ENCODE peak calls at places on chromosomes 3 and 15, in ten cellular contexts. P, X, O, F, Q, E, Z, N, V and T are unnamed samples.

GRCh38 chr15:51536965-51537574 is 85.5 kb downstream of the DMXL2 start:
- DNase-seq in V (peak), F (no peak), O (no peak), N (no peak), P (no peak), Z (no peak), X (no peak), Q (peak), E (peak), T (peak)

GRCh38 chr15:92932946-92933649 is 33.0 kb downstream of the CHD2 start:
- DNase-seq in X (no peak), P (no peak), Z (no peak), Q (no peak), F (no peak), V (no peak), N (no peak), O (no peak), E (no peak), T (no peak)

GRCh38 chr3:14950274-14950673 is 2.9 kb downstream of the NR2C2 start:
- DNase-seq in O (no peak), P (no peak), Q (no peak), V (no peak), Z (no peak), F (no peak), E (no peak), X (no peak), N (no peak), T (no peak)

GRCh38 chr15:42060797-42061196 is 33.6 kb downstream of the PLA2G4D start:
- DNase-seq in Q (no peak), P (peak), F (no peak), X (no peak), O (no peak), V (no peak), E (no peak), Z (no peak), N (peak), T (no peak)

GRCh38 chr3:160921020-160921635 is 165.1 kb downstream of the PPM1L start:
- DNase-seq in X (no peak), Z (no peak), O (no peak), N (no peak), E (peak), F (no peak), Q (peak), P (no peak), V (peak), T (peak)

GRCh38 chr3:57709559-57709958 is 16.7 kb upstream of the DENND6A start:
- DNase-seq in X (no peak), V (peak), N (no peak), E (no peak), Q (no peak), Z (no peak), O (no peak), F (no peak), P (no peak), T (no peak)

GRCh38 chr3:147379651-147380050 is 26.7 kb downstream of the ZIC4 start:
- DNase-seq in Q (no peak), P (no peak), E (no peak), X (no peak), Z (no peak), N (no peak), V (no peak), O (no peak), F (no peak), T (no peak)

GRCh38 chr3:67569324-67569723 is 85.1 kb downstream of the SUCLG2 start:
- DNase-seq in P (no peak), X (no peak), V (no peak), O (no peak), Z (no peak), N (no peak), Q (no peak), E (no peak), F (peak), T (no peak)

GRCh38 chr15:94381384-94381783 is 150.0 kb downstream of the MCTP2 start:
- DNase-seq in Q (no peak), V (no peak), P (no peak), E (no peak), Z (no peak), O (no peak), N (no peak), X (no peak), F (peak), T (no peak)

GRCh38 chr15:48925714-48926223 is 38.0 kb downstream of the SHC4 start:
- DNase-seq in N (no peak), E (peak), Z (no peak), F (no peak), O (no peak), P (no peak), X (no peak), Q (no peak), V (peak), T (peak)

GRCh38 chr3:94671078-94671477 is 608.2 kb downstream of the NSUN3 start:
- DNase-seq in F (no peak), P (no peak), X (no peak), V (no peak), O (no peak), E (no peak), Q (no peak), N (no peak), Z (no peak), T (peak)

GRCh38 chr3:34779092-34779491 is 860.2 kb upstream of the ARPP21 start:
- DNase-seq in P (no peak), Q (no peak), O (no peak), E (no peak), V (no peak), X (no peak), F (no peak), Z (no peak), N (no peak), T (no peak)

GRCh38 chr15:49145651-49146609 is 9.5 kb downstream of the COPS2 start:
- DNase-seq in O (no peak), Z (peak), P (peak), N (no peak), F (no peak), V (peak), Q (peak), X (no peak), E (peak), T (peak)

GRCh38 chr3:114418724-114419543 is 125.1 kb downstream of the TIGIT start:
- DNase-seq in Q (peak), P (no peak), N (no peak), O (no peak), V (peak), F (no peak), X (no peak), Z (no peak), E (peak), T (peak)

GRCh38 chr15:89756897-89757296 is 5.8 kb upstream of the MESP1 start:
- DNase-seq in X (no peak), O (no peak), F (no peak), P (no peak), V (no peak), E (no peak), N (no peak), Q (no peak), Z (no peak), T (no peak)

GRCh38 chr15:73022156-73022555 is 30.1 kb upstream of the NEO1 start:
- DNase-seq in V (peak), P (no peak), X (no peak), N (no peak), Q (no peak), Z (no peak), F (no peak), E (peak), O (no peak), T (peak)

GRCh38 chr3:151169700-151170224 is 33.3 kb downstream of the GPR171 start:
- DNase-seq in X (peak), P (no peak), F (peak), N (peak), Q (no peak), E (no peak), V (no peak), Z (no peak), O (peak), T (no peak)

GRCh38 chr3:104521606-104522336 is 844.9 kb upstream of the ALCAM start:
- DNase-seq in Q (no peak), X (no peak), P (no peak), O (no peak), Z (no peak), E (no peak), V (no peak), N (peak), F (peak), T (no peak)

GRCh38 chr3:123657111-123657510 is 72.3 kb upstream of the HACD2 start:
- DNase-seq in O (no peak), E (no peak), V (no peak), Q (no peak), F (no peak), P (no peak), N (no peak), X (no peak), Z (no peak), T (no peak)
- TF ChIP-seq CTCF in O (no peak), E (no peak), V (no peak), Q (no peak), F (no peak), P (no peak), N (no peak), X (peak), Z (no peak), T (no peak)

GRCh38 chr3:62872318-62872717 is 2.9 kb downstream of the CADPS start:
- DNase-seq in P (no peak), F (no peak), N (no peak), Q (no peak), X (no peak), V (no peak), O (no peak), E (no peak), Z (no peak), T (no peak)

GRCh38 chr3:62876064-62876463 is 848 bp upstream of the CADPS start:
- DNase-seq in O (no peak), Q (peak), P (peak), F (no peak), X (peak), Z (peak), V (peak), E (peak), N (no peak), T (peak)

GRCh38 chr3:62873672-62874397 is 1.4 kb downstream of the CADPS start:
- DNase-seq in V (no peak), F (peak), E (peak), P (peak), Z (peak), O (peak), Q (peak), X (peak), N (no peak), T (no peak)

GRCh38 chr3:62874398-62875102 is 666 bp downstream of the CADPS start:
- DNase-seq in F (no peak), O (no peak), N (no peak), Q (peak), X (no peak), Z (no peak), V (no peak), P (peak), E (no peak), T (no peak)

DNA sequence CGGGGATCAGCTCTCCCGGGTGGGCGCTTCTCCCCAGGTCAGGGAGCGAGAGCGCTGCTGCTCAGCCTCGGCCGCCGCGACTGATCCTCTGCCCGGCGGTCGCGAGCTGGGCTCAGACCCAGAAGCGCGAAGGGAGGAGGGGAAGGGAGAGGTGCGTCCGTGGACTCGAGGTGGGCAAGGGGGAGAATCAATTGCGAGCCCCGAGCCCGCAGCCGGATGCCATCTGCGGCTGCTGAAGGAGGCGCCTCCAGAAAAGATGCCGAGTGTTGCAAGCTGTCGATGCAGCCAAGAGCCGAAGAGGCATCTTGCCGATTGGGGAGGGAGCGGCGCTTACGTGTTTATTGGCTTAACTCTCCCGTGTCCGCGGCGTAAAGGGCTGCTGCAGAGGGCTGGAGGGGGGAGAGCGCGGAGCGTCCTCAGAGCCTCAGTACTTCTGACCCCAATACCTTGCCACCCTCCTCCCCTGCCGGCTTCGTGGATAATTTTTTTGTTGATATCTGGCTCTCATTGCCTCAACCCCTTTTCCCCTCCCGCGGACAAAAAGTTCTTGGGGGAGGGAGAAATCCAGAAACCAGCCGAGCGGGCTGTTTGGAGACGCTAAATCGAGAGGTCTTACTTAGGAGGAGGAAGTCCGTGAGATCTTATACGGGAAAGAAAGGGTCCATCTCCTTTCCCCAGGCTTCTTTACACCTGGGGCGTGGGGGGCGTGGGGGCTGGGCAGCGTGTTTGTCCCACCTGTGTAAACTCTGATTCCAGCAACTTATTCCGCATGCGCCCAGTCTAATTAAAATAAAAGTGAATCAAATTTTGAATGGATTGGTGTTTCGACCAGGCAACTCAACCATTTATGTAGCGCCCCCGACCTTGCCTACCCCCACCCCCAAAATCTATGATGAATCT is at the start of gene CADPS:
- DNase-seq in Z (no peak), E (peak), X (no peak), Q (peak), F (no peak), O (peak), V (no peak), N (no peak), P (peak), T (no peak)
- H3K4me3 ChIP-seq in Z (peak), E (peak), X (peak), Q (peak), F (peak), O (peak), V (peak), N (peak), P (peak), T (no peak)

DNA sequence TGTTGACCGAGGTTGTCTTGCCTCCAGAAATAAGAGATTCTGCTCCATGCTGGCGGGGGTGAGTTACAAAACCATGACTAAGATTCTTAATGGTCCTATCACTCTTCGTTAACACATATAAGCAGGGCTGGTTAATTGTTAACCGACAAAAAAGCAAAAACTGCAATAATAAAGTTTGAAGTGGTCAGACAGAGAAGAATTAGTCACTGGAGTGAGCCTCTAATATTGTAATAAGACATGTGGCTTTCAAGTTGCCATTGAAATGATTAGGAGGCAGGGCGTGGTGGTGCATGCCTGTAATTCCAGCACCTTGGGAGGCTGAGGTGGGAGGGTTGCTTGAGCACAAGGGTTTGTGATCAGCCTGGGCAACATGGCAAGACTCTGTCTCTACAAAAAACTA is 78.4 kb upstream of the NR2F2 start:
- DNase-seq in E (no peak), Q (no peak), Z (peak), X (no peak), F (no peak), V (no peak), O (no peak), N (no peak), P (no peak), T (no peak)
- TF ChIP-seq CTCF in E (no peak), Q (no peak), Z (no peak), X (no peak), F (no peak), V (no peak), O (no peak), N (no peak), P (no peak), T (no peak)

GRCh38 chr15:74156018-74156417 is 17.5 kb upstream of the ISLR start:
- DNase-seq in O (no peak), E (no peak), X (no peak), F (no peak), V (no peak), P (no peak), Z (no peak), Q (no peak), N (peak), T (no peak)

GRCh38 chr15:74156678-74157411 is 16.7 kb upstream of the ISLR start:
- DNase-seq in X (no peak), Q (no peak), N (peak), Z (no peak), O (no peak), V (peak), P (no peak), E (no peak), F (no peak), T (peak)

GRCh38 chr15:74159773-74160172 is 13.7 kb upstream of the ISLR start:
- DNase-seq in F (no peak), V (no peak), N (no peak), X (no peak), Q (no peak), Z (no peak), P (no peak), E (no peak), O (no peak), T (no peak)

GRCh38 chr15:74157868-74158827 is 15.4 kb upstream of the ISLR start:
- DNase-seq in F (no peak), E (no peak), O (no peak), Z (no peak), Q (no peak), P (no peak), N (peak), X (no peak), V (no peak), T (no peak)

GRCh38 chr15:74158855-74159650 is 14.5 kb upstream of the ISLR start:
- DNase-seq in E (no peak), O (no peak), V (no peak), Z (no peak), N (no peak), Q (no peak), P (no peak), F (no peak), X (no peak), T (no peak)
- H3K4me3 ChIP-seq in E (no peak), O (no peak), V (no peak), Z (no peak), N (no peak), Q (no peak), P (no peak), F (no peak), X (no peak), T (no peak)

GRCh38 chr3:72892870-72893269 is 5.0 kb downstream of the GXYLT2 start:
- DNase-seq in P (peak), Z (no peak), V (peak), Q (peak), E (no peak), F (no peak), N (no peak), O (no peak), X (no peak), T (peak)
- TF ChIP-seq CTCF in P (no peak), Z (peak), V (peak), Q (peak), E (peak), F (no peak), N (no peak), O (no peak), X (no peak), T (peak)

GRCh38 chr3:66149269-66149668 is 71.5 kb upstream of the SLC25A26 start:
- DNase-seq in F (no peak), V (no peak), N (no peak), Q (no peak), P (no peak), Z (no peak), O (no peak), X (no peak), E (no peak), T (peak)

GRCh38 chr3:66153961-66154923 is 66.6 kb upstream of the SLC25A26 start:
- DNase-seq in P (no peak), N (no peak), F (no peak), Q (peak), E (peak), O (no peak), X (no peak), V (peak), Z (no peak), T (peak)

GRCh38 chr3:66150977-66151376 is 69.8 kb upstream of the SLC25A26 start:
- DNase-seq in Q (no peak), X (no peak), Z (no peak), E (no peak), P (no peak), F (no peak), O (no peak), V (no peak), N (no peak), T (no peak)

GRCh38 chr3:66152336-66152735 is 68.5 kb upstream of the SLC25A26 start:
- DNase-seq in O (no peak), E (no peak), F (no peak), Q (no peak), V (no peak), Z (no peak), P (no peak), N (no peak), X (no peak), T (no peak)

DNA sequence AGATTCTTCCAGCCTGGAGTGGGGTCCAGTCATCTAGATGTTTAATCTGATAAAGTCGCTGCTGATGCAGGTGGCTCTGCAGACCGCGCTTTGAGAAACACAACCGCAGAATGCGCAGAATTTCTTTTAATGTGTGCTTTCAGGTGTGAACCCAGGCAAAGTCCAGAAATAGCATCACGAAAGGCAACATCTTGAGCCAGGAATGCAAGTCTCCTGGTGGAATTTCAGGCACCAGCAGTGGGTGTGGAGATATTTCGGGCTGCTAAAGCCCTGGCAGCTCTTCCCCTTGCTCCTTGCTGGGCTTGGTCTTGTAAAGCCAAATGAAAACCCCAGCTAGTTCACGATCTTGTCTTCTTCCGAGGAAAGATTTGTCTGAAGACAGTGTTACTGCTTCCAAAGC is 67.3 kb upstream of the SLC25A26 start:
- DNase-seq in F (no peak), V (no peak), E (no peak), Q (peak), O (no peak), N (no peak), X (no peak), P (no peak), Z (peak), T (no peak)
- H3K4me3 ChIP-seq in F (no peak), V (peak), E (peak), Q (peak), O (no peak), N (no peak), X (peak), P (no peak), Z (peak), T (peak)

GRCh38 chr3:89113887-89114840 is 6.7 kb downstream of the EPHA3 start:
- DNase-seq in Z (peak), O (peak), P (peak), V (peak), E (peak), Q (peak), N (no peak), F (peak), X (peak), T (peak)
- TF ChIP-seq CTCF in Z (peak), O (no peak), P (peak), V (peak), E (peak), Q (peak), N (no peak), F (no peak), X (peak), T (peak)